ENCODE peak calls at places on chromosomes 16 and 17, in five cellular contexts. Y is prostate gland, J is H1, X is suprapubic skin, Z is stomach. C is an unnamed sample. For H3K4me1, the result is how much of the 10 kb centered on the place peaks cover.

GRCh38 chr17:39152134-39152884 is 872 bp upstream of the PLXDC1 start:
- DNase-seq in Y (no peak), J (peak), X (no peak), Z (no peak), C (no peak)

GRCh38 chr16:21203155-21203797 is 8.1 kb downstream of the ZP2 start:
- DNase-seq in Y (no peak), J (no peak), X (no peak), Z (no peak), C (no peak)

GRCh38 chr17:2982854-2983636 is 80.4 kb downstream of the OR1D5 start:
- DNase-seq in Y (no peak), J (no peak), X (peak), Z (no peak), C (no peak)

GRCh38 chr16:83933885-83934683 is 19.0 kb upstream of the OSGIN1 start:
- DNase-seq in Y (no peak), J (no peak), X (no peak), Z (no peak), C (no peak)

GRCh38 chr17:42111901-42112551 is 488 bp downstream of the DHX58 start:
- DNase-seq in Y (peak), J (no peak), X (no peak), Z (peak), C (no peak)

GRCh38 chr16:16080465-16081065 is 131.1 kb downstream of the ABCC1 start:
- DNase-seq in Y (no peak), J (no peak), X (no peak), Z (no peak), C (no peak)

GRCh38 chr17:65371702-65372101 is 189.7 kb downstream of the AXIN2 start:
- DNase-seq in Y (peak), J (no peak), X (no peak), Z (peak), C (no peak)

GRCh38 chr16:30896203-30896889 is at the start of gene CTF1:
- DNase-seq in Y (peak), J (peak), X (peak), Z (peak), C (no peak)

DNA sequence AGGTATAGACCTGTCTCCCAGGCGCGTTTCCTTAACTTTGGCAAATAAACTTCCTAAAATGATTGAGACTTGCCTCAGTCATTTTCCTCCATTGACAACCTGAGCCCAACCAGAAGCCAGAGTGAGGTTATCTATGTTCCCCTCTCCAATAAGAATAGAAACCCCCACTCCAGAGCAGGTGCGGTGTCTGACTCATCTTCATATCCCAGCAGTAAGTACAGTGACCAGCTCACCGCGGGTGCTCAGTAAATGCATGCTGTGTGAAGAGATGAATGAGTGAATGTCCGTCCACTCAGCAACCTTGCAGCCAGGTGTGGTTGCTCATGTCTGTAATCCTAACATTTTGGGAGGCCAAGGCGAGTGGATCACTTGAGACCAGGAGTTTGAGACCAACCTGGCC is 19.5 kb upstream of the CD300E start:
- DNase-seq in Y (no peak), J (no peak), X (no peak), Z (no peak), C (no peak)
- H3K4me1 ChIP-seq in Y (under half), J (under half), X (under half), Z (under half), C (under half)

GRCh38 chr17:35795871-35796265 is 427 bp upstream of the MMP28 start:
- DNase-seq in Y (no peak), J (no peak), X (no peak), Z (no peak), C (no peak)
- H3K4me3 ChIP-seq in Y (peak), J (peak), X (peak), Z (peak), C (peak)

DNA sequence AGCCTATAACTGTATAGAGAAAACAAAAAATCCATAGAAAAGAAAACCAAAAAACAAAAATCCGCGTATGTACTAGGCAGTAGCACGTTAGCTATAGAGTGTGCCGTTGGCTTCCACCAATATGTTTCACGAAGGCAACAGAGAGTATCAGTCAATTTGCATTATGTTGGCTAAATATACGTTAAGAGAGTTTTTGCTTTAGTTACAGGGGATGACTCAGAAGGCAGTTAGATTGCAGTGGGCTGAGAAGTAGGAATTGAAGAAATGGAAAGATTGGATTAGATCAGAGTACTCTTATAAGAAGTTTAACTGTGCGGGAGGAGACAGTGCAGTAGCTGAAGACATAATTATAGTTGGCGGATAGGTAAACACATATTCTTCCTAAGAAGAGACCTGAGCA is 911 bp upstream of the NACA2 start:
- DNase-seq in Y (no peak), J (no peak), X (no peak), Z (no peak), C (no peak)
- TF ChIP-seq POLR2AphosphoS5 in Y (no peak), J (no peak), X (no peak), Z (no peak), C (no peak)

GRCh38 chr17:17943281-17943984 is 28.8 kb downstream of the TOM1L2 start:
- DNase-seq in Y (no peak), J (no peak), X (no peak), Z (no peak), C (no peak)
- H3K4me1 ChIP-seq in Y (under half), J (under half), X (half or more), Z (under half), C (half or more)

GRCh38 chr16:47779201-47780016 is 318.3 kb downstream of the PHKB start:
- DNase-seq in Y (no peak), J (peak), X (no peak), Z (no peak), C (peak)
- H3K4me3 ChIP-seq in Y (no peak), J (no peak), X (peak), Z (peak), C (peak)

GRCh38 chr16:67930678-67931211 is 917 bp downstream of the CTRL start:
- DNase-seq in Y (no peak), J (no peak), X (no peak), Z (no peak), C (no peak)
- TF ChIP-seq POLR2AphosphoS5 in Y (no peak), J (no peak), X (no peak), Z (no peak), C (no peak)

GRCh38 chr16:8866884-8867482 is 1.8 kb downstream of the CARHSP1 start:
- DNase-seq in Y (no peak), J (no peak), X (no peak), Z (no peak), C (no peak)
- H3K4me1 ChIP-seq in Y (under half), J (under half), X (half or more), Z (half or more), C (half or more)